ENCODE peak calls at places on chromosomes 12 and 14, in five cellular contexts. G is fibroblast of lung, R is IMR-90, C is stomach, N is heart left ventricle. Y is an unnamed sample. For H3K9me3, the result is how much of the 10 kb centered on the place peaks cover.

GRCh38 chr14:70665448-70666363 is 24.0 kb downstream of the TTC9 start:
- DNase-seq in G (no peak), R (no peak), C (peak), N (no peak), Y (no peak)

GRCh38 chr12:81953541-81953940 is 194.4 kb upstream of the PPFIA2 start:
- DNase-seq in G (peak), R (no peak), C (no peak), N (no peak), Y (no peak)

GRCh38 chr14:79011091-79011919 is 841.1 kb downstream of the NRXN3 start:
- DNase-seq in G (peak), R (peak), C (no peak), N (no peak), Y (no peak)

GRCh38 chr12:3315201-3315661 is 175.8 kb upstream of the PRMT8 start:
- DNase-seq in G (peak), R (peak), C (peak), N (peak), Y (no peak)

GRCh38 chr14:95679995-95680735 is 6.1 kb upstream of the TCL1B start:
- DNase-seq in G (no peak), R (no peak), C (no peak), N (no peak), Y (no peak)

GRCh38 chr12:2944401-2945047 is 14.7 kb upstream of the TEAD4 start:
- DNase-seq in G (no peak), R (peak), C (peak), N (peak), Y (peak)

GRCh38 chr12:54262403-54262925 is 17.5 kb downstream of the CBX5 start:
- DNase-seq in G (peak), R (peak), C (no peak), N (no peak), Y (no peak)

GRCh38 chr12:3651585-3652424 is 101.1 kb downstream of the CRACR2A start:
- DNase-seq in G (no peak), R (no peak), C (no peak), N (no peak), Y (no peak)

GRCh38 chr14:83556065-83556464 is 1973.9 kb upstream of the FLRT2 start:
- DNase-seq in G (peak), R (peak), C (no peak), N (no peak), Y (no peak)

GRCh38 chr12:124130717-124131670 is 158.0 kb downstream of the ZNF664 start:
- DNase-seq in G (no peak), R (no peak), C (peak), N (no peak), Y (no peak)

GRCh38 chr12:1453801-1454200 is 140.6 kb downstream of the FBXL14 start:
- DNase-seq in G (no peak), R (peak), C (no peak), N (no peak), Y (no peak)
- H3K9me3 ChIP-seq in G (under half), R (under half), C (under half), N (under half), Y (under half)

DNA sequence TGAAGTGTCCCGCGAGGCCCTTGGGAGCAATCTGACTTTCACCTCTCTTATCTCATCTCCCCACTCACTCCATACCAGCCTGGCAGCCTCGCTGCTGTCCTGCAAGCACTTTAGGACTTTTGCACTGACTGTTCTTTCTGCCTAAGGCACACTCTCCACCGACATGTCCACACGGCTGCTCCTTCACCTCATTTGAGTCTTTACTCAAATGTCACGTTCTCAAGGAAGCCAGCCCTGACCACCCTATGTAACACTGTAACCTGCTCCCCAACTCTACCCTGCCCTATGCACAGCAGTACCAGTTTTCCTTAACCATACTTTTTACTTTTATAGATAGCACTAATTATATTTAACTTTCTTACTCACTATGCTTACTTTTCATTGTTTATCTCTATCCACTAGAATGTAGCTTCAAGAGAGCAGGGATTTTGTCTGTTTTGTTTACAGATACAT is 32.0 kb downstream of the PRKD1 start:
- DNase-seq in G (no peak), R (no peak), C (peak), N (no peak), Y (no peak)
- H3K9me3 ChIP-seq in G (under half), R (under half), C (under half), N (under half), Y (under half)

DNA sequence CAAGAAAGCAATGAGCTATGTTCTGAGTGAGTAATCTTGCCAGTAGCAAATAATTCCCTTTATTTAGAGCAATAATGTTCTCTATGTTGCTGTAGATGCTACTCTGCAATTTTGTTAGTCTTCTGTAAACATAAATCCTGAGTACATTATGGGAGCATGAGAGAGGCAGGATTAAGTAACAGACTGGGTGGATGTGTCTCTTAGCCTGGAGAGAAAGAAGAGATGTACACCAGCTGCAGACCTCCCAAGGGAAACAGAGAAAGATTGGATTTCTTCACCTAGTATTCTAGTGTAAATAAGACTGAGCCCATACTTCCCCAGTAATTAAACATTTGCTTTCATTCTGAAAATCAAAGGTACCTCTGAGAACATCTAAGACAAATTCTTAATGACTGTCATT is 564.0 kb downstream of the TRHDE start:
- DNase-seq in G (no peak), R (no peak), C (no peak), N (no peak), Y (no peak)
- H3K9me3 ChIP-seq in G (under half), R (under half), C (under half), N (under half), Y (under half)

DNA sequence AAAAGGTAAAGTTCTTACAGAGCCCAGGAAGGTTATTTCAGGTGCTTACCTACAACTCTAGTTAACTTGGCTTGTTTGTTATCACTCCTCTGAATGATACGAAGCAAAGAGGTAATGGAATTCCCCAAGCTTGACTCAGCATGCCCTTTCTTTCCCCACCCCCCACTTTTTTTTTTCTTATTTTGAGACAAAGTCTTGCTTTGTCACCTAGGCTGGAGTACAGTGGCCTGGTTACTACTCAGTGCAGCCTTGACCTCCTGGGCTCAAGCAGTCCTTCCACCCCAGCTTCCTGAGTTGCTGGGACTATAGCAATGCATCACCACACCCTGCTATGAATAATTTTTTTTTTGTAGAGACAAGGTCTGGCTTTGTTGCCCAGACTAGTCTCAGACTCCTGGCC is 17.1 kb upstream of the YBX3 start:
- DNase-seq in G (no peak), R (no peak), C (no peak), N (no peak), Y (no peak)
- H3K9me3 ChIP-seq in G (under half), R (under half), C (under half), N (under half), Y (under half)

GRCh38 chr12:44921736-44922135 is 45.6 kb upstream of the NELL2 start:
- DNase-seq in G (no peak), R (no peak), C (no peak), N (no peak), Y (no peak)
- H3K9me3 ChIP-seq in G (under half), R (under half), C (under half), N (under half), Y (under half)

GRCh38 chr12:34407813-34408212 is 385.5 kb downstream of the ALG10 start:
- DNase-seq in G (no peak), R (no peak), C (no peak), N (no peak), Y (no peak)
- H3K9me3 ChIP-seq in G (under half), R (under half), C (under half), N (half or more), Y (under half)

Y was measured in T-helper 17 cell.